ENCODE peak calls at places on chromosomes 11 and 22, in ten cellular contexts. D is HL-60, Q is transverse colon, A is choroid plexus epithelial cell, H is nephron progenitor cell, S is heart right ventricle, C is sigmoid colon, K is heart left ventricle, X is cardiac fibroblast, I is HFF-Myc. Y is an unnamed sample.

GRCh38 chr22:37777122-37777687 is 30.5 kb upstream of the GCAT start:
- DNase-seq in H (peak), A (peak), X (peak), K (peak), C (peak), S (peak), Q (peak), D (no peak), I (peak), Y (peak)

GRCh38 chr22:44247346-44247745 is 65.4 kb downstream of the SHISAL1 start:
- DNase-seq in Q (no peak), A (no peak), X (no peak), C (no peak), I (no peak), D (no peak), K (no peak), H (no peak), S (no peak), Y (no peak)

GRCh38 chr11:16013242-16013641 is 343.1 kb downstream of the SOX6 start:
- DNase-seq in K (no peak), I (no peak), Q (no peak), C (no peak), H (no peak), S (no peak), A (no peak), X (no peak), D (no peak), Y (no peak)

GRCh38 chr11:134604886-134605285 is 192.8 kb upstream of the B3GAT1 start:
- DNase-seq in I (no peak), Q (no peak), D (no peak), X (no peak), K (no peak), C (no peak), S (no peak), H (no peak), A (no peak), Y (no peak)

GRCh38 chr11:113880966-113881365 is 5.6 kb upstream of the USP28 start:
- DNase-seq in A (no peak), X (no peak), C (no peak), D (no peak), K (no peak), S (no peak), H (no peak), I (no peak), Q (no peak), Y (no peak)

GRCh38 chr11:63910605-63911195 is 6.3 kb downstream of the RCOR2 start:
- DNase-seq in Q (no peak), C (no peak), A (no peak), I (no peak), X (no peak), D (no peak), H (no peak), K (no peak), S (no peak), Y (no peak)

GRCh38 chr11:121555172-121555571 is 102.4 kb upstream of the SORL1-AS1 start:
- DNase-seq in H (no peak), A (no peak), X (no peak), C (no peak), D (no peak), K (no peak), Q (no peak), I (no peak), S (no peak), Y (no peak)

GRCh38 chr11:62621027-62621566 is 689 bp downstream of the B3GAT3 start:
- DNase-seq in I (no peak), X (no peak), K (no peak), H (no peak), C (no peak), S (no peak), Q (no peak), A (no peak), D (no peak), Y (no peak)

GRCh38 chr11:114262681-114263509 is 33.3 kb upstream of the NNMT start:
- DNase-seq in A (peak), D (no peak), Q (no peak), X (peak), S (no peak), C (peak), K (no peak), H (peak), I (no peak), Y (no peak)

GRCh38 chr22:47921906-47922305 is 1159.5 kb downstream of the TBC1D22A start:
- DNase-seq in K (no peak), C (no peak), Q (no peak), S (no peak), X (no peak), H (no peak), I (no peak), D (no peak), A (no peak), Y (no peak)

GRCh38 chr11:16893456-16894076 is 120.6 kb downstream of the PLEKHA7 start:
- DNase-seq in X (no peak), A (no peak), S (no peak), H (no peak), Q (no peak), C (no peak), I (no peak), K (no peak), D (no peak), Y (no peak)

GRCh38 chr11:134841972-134842371 is 429.9 kb upstream of the B3GAT1 start:
- DNase-seq in I (no peak), Q (no peak), H (no peak), C (no peak), X (no peak), D (no peak), A (no peak), S (no peak), K (no peak), Y (no peak)

GRCh38 chr11:93945596-93945995 is 75.6 kb upstream of the HEPHL1 start:
- DNase-seq in D (no peak), Q (no peak), H (no peak), C (no peak), K (no peak), I (no peak), S (no peak), A (no peak), X (no peak), Y (no peak)

GRCh38 chr11:32080381-32080980 is 10.4 kb upstream of the RCN1 start:
- DNase-seq in Q (no peak), A (no peak), S (no peak), I (no peak), X (peak), C (no peak), D (no peak), K (no peak), H (no peak), Y (no peak)

GRCh38 chr22:27461470-27461869 is 340.1 kb downstream of the MN1 start:
- DNase-seq in A (peak), X (peak), C (no peak), Q (no peak), H (peak), S (no peak), D (no peak), I (no peak), K (no peak), Y (no peak)

GRCh38 chr11:92390783-92391182 is 166.2 kb downstream of the FAT3 start:
- DNase-seq in K (no peak), Q (no peak), S (no peak), D (no peak), A (no peak), C (no peak), H (no peak), X (no peak), I (no peak), Y (no peak)

GRCh38 chr11:113202431-113202830 is 112.0 kb upstream of the TTC12 start:
- DNase-seq in I (no peak), K (no peak), D (no peak), A (no peak), Q (no peak), X (peak), H (no peak), C (no peak), S (no peak), Y (no peak)

GRCh38 chr11:28715726-28716125 is 607.5 kb downstream of the METTL15 start:
- DNase-seq in Q (no peak), C (no peak), S (no peak), K (no peak), X (no peak), A (no peak), H (no peak), D (no peak), I (no peak), Y (no peak)

GRCh38 chr11:117010808-117011540 is 87.3 kb downstream of the SIK3 start:
- DNase-seq in H (no peak), C (no peak), X (peak), Q (no peak), A (peak), D (no peak), S (no peak), K (no peak), I (peak), Y (no peak)

DNA sequence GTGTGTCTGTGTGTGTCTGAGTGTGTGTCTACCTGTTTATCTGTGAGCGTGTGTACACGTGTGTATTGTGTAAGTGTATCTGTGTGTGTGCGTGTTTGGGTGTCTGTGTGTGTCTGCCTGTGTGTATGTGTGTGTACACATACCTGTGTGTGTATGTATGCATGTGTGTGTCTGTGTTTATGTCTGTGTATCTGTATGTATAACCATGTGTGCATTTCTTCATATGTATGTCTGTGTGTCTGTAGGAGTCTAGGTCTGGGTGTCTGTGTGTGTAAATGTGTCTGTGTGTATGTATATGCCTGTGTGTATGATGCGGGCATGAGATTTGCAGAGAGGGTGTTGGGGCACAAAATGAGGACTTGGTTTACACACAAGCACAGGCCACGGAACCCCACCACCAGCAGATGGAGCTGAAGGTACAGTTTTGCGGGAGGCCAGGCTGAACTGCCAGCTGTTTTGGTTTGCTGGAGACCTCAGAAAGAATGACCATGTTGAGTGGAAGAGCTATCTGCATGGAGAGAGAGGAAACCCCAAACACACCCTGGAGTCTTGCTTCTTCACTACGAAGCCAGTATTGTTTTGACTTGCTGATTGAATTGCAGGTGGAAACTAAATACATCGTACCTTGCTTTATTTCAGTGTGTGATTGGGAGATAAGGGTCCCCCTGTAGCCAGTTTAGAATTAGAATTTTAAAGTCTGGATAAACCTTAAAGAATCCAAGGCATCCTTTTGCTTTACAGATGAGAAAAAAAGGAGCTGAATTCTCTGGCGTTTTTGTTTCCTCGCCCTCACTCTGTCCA is 497.2 kb downstream of the NTM start:
- DNase-seq in A (peak), Q (peak), C (peak), I (peak), D (peak), H (peak), S (peak), K (peak), X (peak), Y (peak)
- TF ChIP-seq CTCF in A (peak), Q (peak), C (peak), I (peak), D (peak), H (peak), S (peak), K (peak), X (peak), Y (peak)

GRCh38 chr11:119125849-119126248 is 4.5 kb downstream of the HINFP start:
- DNase-seq in C (no peak), X (no peak), S (no peak), K (no peak), Q (peak), D (no peak), H (no peak), A (no peak), I (no peak), Y (no peak)

GRCh38 chr11:119126675-119127268 is 5.4 kb downstream of the HINFP start:
- DNase-seq in I (no peak), A (no peak), C (no peak), Q (no peak), H (no peak), S (no peak), X (no peak), D (no peak), K (no peak), Y (no peak)

GRCh38 chr11:119134389-119134978 is 13.1 kb downstream of the HINFP start:
- DNase-seq in H (no peak), S (no peak), K (no peak), X (peak), D (no peak), I (no peak), Q (no peak), A (peak), C (no peak), Y (no peak)

GRCh38 chr11:119130662-119131061 is 9.3 kb downstream of the HINFP start:
- DNase-seq in H (no peak), Q (no peak), C (no peak), D (no peak), A (peak), X (no peak), S (no peak), K (no peak), I (no peak), Y (no peak)
- TF ChIP-seq CTCF in H (no peak), Q (no peak), C (no peak), D (no peak), A (no peak), X (no peak), S (no peak), K (no peak), I (no peak), Y (no peak)

GRCh38 chr11:47000033-47000432 is 63.5 kb downstream of the CSTPP1 start:
- DNase-seq in D (no peak), S (no peak), X (no peak), C (no peak), I (no peak), K (no peak), Q (no peak), H (no peak), A (peak), Y (no peak)
- TF ChIP-seq CTCF in D (no peak), S (no peak), X (no peak), C (no peak), I (no peak), K (no peak), Q (no peak), H (no peak), A (no peak), Y (no peak)

GRCh38 chr22:49481651-49482399 is 345.8 kb downstream of the BRD1 start:
- DNase-seq in I (no peak), S (no peak), K (no peak), H (peak), C (no peak), A (no peak), Q (no peak), X (no peak), D (no peak), Y (no peak)
- TF ChIP-seq CTCF in I (no peak), S (no peak), K (no peak), H (no peak), C (no peak), A (no peak), Q (no peak), X (no peak), D (no peak), Y (no peak)

DNA sequence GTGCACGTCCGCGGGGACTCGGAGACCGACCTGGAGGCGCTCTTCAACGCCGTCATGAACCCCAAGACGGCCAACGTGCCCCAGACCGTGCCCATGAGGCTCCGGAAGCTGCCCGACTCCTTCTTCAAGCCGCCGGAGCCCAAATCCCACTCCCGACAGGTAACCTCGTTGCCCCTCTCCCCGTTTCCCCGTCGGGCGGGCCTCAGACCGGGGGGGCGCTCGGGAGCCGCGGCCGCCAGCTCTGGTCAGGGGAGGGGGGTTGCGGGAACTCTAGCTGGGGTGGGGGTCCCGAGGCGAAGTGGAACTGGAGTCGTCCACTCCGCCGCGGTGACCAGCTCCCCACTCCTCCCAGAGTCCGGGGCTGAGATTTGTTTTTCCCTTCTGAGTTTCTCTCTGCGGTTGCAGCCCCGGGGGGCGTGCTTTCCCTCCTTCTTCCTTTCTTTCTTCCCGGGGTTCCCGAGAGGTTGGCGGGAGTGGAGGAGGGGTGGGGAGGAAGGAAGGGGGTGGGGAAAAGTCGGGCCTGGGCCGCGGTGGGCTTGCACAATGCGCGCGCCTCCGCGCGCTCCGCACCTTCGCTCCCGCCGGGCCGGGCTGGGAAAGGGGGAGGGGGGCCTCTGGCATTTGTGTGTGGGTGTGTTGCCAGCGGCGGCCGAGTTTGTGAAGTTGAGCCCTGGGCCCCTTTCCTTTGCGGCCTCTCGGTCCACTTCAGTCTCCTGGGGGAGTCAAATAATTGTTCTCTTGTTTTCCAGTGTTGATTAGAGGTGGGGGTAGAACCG is 952 bp downstream of the YAP1 start:
- DNase-seq in A (peak), I (no peak), S (peak), Q (peak), X (peak), K (peak), C (peak), D (no peak), H (peak), Y (peak)
- TF ChIP-seq CTCF in A (no peak), I (no peak), S (peak), Q (no peak), X (peak), K (peak), C (no peak), D (no peak), H (no peak), Y (no peak)